ENCODE peak calls at places on chromosome 4, in nine cellular contexts. One of them, this sample, is unnamed. For H3K4me1 and H3K36me3, the result is how much of the 10 kb centered on the place peaks cover.

GRCh38 chr4:67545996-67546356 is 673 bp upstream of the CENPC start:
- DNase-seq in CD4-positive, CD25-positive, alpha-beta regulatory T cell: no peak
- DNase-seq in IMR-90: no peak
- DNase-seq in ovary: no peak
- DNase-seq in stomach: no peak
- DNase-seq in GM23248: no peak
- DNase-seq in uterus: no peak
- DNase-seq in pancreas: no peak
- DNase-seq in astrocyte: no peak
- DNase-seq in this sample: no peak

GRCh38 chr4:92516450-92516849 is 212.7 kb downstream of the GRID2 start:
- DNase-seq in IMR-90: no peak
- DNase-seq in uterus: no peak
- DNase-seq in ovary: no peak
- DNase-seq in stomach: no peak
- DNase-seq in astrocyte: no peak
- DNase-seq in CD4-positive, CD25-positive, alpha-beta regulatory T cell: no peak
- DNase-seq in pancreas: no peak
- DNase-seq in GM23248: no peak
- DNase-seq in this sample: no peak

GRCh38 chr4:78704981-78705757 is 71.0 kb upstream of the BMP2K start:
- DNase-seq in uterus: no peak
- DNase-seq in GM23248: peak
- DNase-seq in stomach: no peak
- DNase-seq in IMR-90: peak
- DNase-seq in pancreas: no peak
- DNase-seq in CD4-positive, CD25-positive, alpha-beta regulatory T cell: no peak
- DNase-seq in astrocyte: peak
- DNase-seq in ovary: no peak
- DNase-seq in this sample: peak

GRCh38 chr4:133186845-133187244 is 37.8 kb downstream of the PCDH10 start:
- DNase-seq in astrocyte: peak
- DNase-seq in stomach: no peak
- DNase-seq in IMR-90: peak
- DNase-seq in GM23248: peak
- DNase-seq in CD4-positive, CD25-positive, alpha-beta regulatory T cell: no peak
- DNase-seq in ovary: no peak
- DNase-seq in uterus: no peak
- DNase-seq in pancreas: no peak
- DNase-seq in this sample: peak

GRCh38 chr4:150140774-150141400 is 62.6 kb downstream of the DCLK2 start:
- DNase-seq in ovary: no peak
- DNase-seq in astrocyte: peak
- DNase-seq in GM23248: peak
- DNase-seq in stomach: no peak
- DNase-seq in uterus: no peak
- DNase-seq in pancreas: no peak
- DNase-seq in CD4-positive, CD25-positive, alpha-beta regulatory T cell: no peak
- DNase-seq in IMR-90: peak
- DNase-seq in this sample: peak

GRCh38 chr4:110705440-110705782 is 82.5 kb upstream of the PITX2 start:
- DNase-seq in ovary: no peak
- DNase-seq in GM23248: no peak
- DNase-seq in astrocyte: no peak
- DNase-seq in uterus: no peak
- DNase-seq in CD4-positive, CD25-positive, alpha-beta regulatory T cell: no peak
- DNase-seq in pancreas: no peak
- DNase-seq in stomach: no peak
- DNase-seq in IMR-90: no peak
- DNase-seq in this sample: no peak

GRCh38 chr4:166498541-166498940 is 625.5 kb downstream of the TLL1 start:
- DNase-seq in CD4-positive, CD25-positive, alpha-beta regulatory T cell: no peak
- DNase-seq in uterus: no peak
- DNase-seq in IMR-90: no peak
- DNase-seq in pancreas: no peak
- DNase-seq in stomach: no peak
- DNase-seq in astrocyte: peak
- DNase-seq in ovary: no peak
- DNase-seq in GM23248: no peak
- DNase-seq in this sample: peak

GRCh38 chr4:110516106-110516922 is 40.4 kb downstream of the ENPEP start:
- DNase-seq in uterus: peak
- DNase-seq in IMR-90: peak
- DNase-seq in GM23248: peak
- DNase-seq in stomach: peak
- DNase-seq in CD4-positive, CD25-positive, alpha-beta regulatory T cell: peak
- DNase-seq in ovary: peak
- DNase-seq in astrocyte: peak
- DNase-seq in pancreas: peak
- DNase-seq in this sample: peak

GRCh38 chr4:181860668-181861067 is 382.5 kb upstream of the TENM3 start:
- DNase-seq in GM23248: no peak
- DNase-seq in astrocyte: peak
- DNase-seq in IMR-90: peak
- DNase-seq in CD4-positive, CD25-positive, alpha-beta regulatory T cell: no peak
- DNase-seq in uterus: no peak
- DNase-seq in stomach: no peak
- DNase-seq in pancreas: no peak
- DNase-seq in ovary: no peak
- DNase-seq in this sample: peak

GRCh38 chr4:1629704-1630093 is 54.4 kb downstream of the FAM53A start:
- DNase-seq in ovary: no peak
- DNase-seq in stomach: no peak
- DNase-seq in pancreas: no peak
- DNase-seq in CD4-positive, CD25-positive, alpha-beta regulatory T cell: no peak
- DNase-seq in IMR-90: no peak
- DNase-seq in GM23248: no peak
- DNase-seq in astrocyte: no peak
- DNase-seq in uterus: no peak
- DNase-seq in this sample: no peak

GRCh38 chr4:185480016-185480732 is 8.6 kb upstream of the CCDC110 start:
- DNase-seq in uterus: no peak
- DNase-seq in astrocyte: no peak
- DNase-seq in CD4-positive, CD25-positive, alpha-beta regulatory T cell: no peak
- DNase-seq in ovary: no peak
- DNase-seq in IMR-90: no peak
- DNase-seq in GM23248: no peak
- DNase-seq in stomach: no peak
- DNase-seq in pancreas: no peak
- DNase-seq in this sample: no peak

GRCh38 chr4:164956766-164957643 is 20.5 kb downstream of the TRIM61 start:
- DNase-seq in astrocyte: peak
- DNase-seq in pancreas: peak
- DNase-seq in uterus: peak
- DNase-seq in stomach: peak
- DNase-seq in CD4-positive, CD25-positive, alpha-beta regulatory T cell: peak
- DNase-seq in ovary: peak
- DNase-seq in GM23248: peak
- DNase-seq in IMR-90: peak
- DNase-seq in this sample: peak

GRCh38 chr4:16165931-16166330 is 60.3 kb downstream of the TAPT1 start:
- DNase-seq in stomach: no peak
- DNase-seq in ovary: no peak
- DNase-seq in IMR-90: no peak
- DNase-seq in astrocyte: no peak
- DNase-seq in GM23248: no peak
- DNase-seq in CD4-positive, CD25-positive, alpha-beta regulatory T cell: no peak
- DNase-seq in pancreas: no peak
- DNase-seq in uterus: no peak
- DNase-seq in this sample: no peak

GRCh38 chr4:55215087-55215486 is 89.7 kb upstream of the KDR start:
- DNase-seq in uterus: no peak
- DNase-seq in stomach: no peak
- DNase-seq in pancreas: no peak
- DNase-seq in GM23248: no peak
- DNase-seq in IMR-90: no peak
- DNase-seq in ovary: no peak
- DNase-seq in astrocyte: no peak
- DNase-seq in CD4-positive, CD25-positive, alpha-beta regulatory T cell: no peak
- DNase-seq in this sample: no peak

GRCh38 chr4:138226351-138226750 is 15.8 kb downstream of the SLC7A11 start:
- DNase-seq in uterus: no peak
- DNase-seq in ovary: no peak
- DNase-seq in GM23248: no peak
- DNase-seq in stomach: no peak
- DNase-seq in pancreas: no peak
- DNase-seq in astrocyte: no peak
- DNase-seq in IMR-90: no peak
- DNase-seq in CD4-positive, CD25-positive, alpha-beta regulatory T cell: no peak
- DNase-seq in this sample: no peak

GRCh38 chr4:138222041-138222440 is 20.1 kb downstream of the SLC7A11 start:
- DNase-seq in IMR-90: peak
- DNase-seq in astrocyte: peak
- DNase-seq in uterus: no peak
- DNase-seq in CD4-positive, CD25-positive, alpha-beta regulatory T cell: no peak
- DNase-seq in stomach: no peak
- DNase-seq in ovary: no peak
- DNase-seq in pancreas: no peak
- DNase-seq in GM23248: peak
- DNase-seq in this sample: peak

GRCh38 chr4:138225477-138225876 is 16.7 kb downstream of the SLC7A11 start:
- DNase-seq in CD4-positive, CD25-positive, alpha-beta regulatory T cell: no peak
- DNase-seq in GM23248: peak
- DNase-seq in stomach: no peak
- DNase-seq in astrocyte: peak
- DNase-seq in pancreas: no peak
- DNase-seq in uterus: no peak
- DNase-seq in ovary: no peak
- DNase-seq in IMR-90: peak
- DNase-seq in this sample: peak

GRCh38 chr4:138223191-138223910 is 18.8 kb downstream of the SLC7A11 start:
- DNase-seq in astrocyte: no peak
- DNase-seq in CD4-positive, CD25-positive, alpha-beta regulatory T cell: no peak
- DNase-seq in GM23248: no peak
- DNase-seq in pancreas: no peak
- DNase-seq in IMR-90: no peak
- DNase-seq in ovary: no peak
- DNase-seq in uterus: no peak
- DNase-seq in stomach: no peak
- DNase-seq in this sample: no peak

DNA sequence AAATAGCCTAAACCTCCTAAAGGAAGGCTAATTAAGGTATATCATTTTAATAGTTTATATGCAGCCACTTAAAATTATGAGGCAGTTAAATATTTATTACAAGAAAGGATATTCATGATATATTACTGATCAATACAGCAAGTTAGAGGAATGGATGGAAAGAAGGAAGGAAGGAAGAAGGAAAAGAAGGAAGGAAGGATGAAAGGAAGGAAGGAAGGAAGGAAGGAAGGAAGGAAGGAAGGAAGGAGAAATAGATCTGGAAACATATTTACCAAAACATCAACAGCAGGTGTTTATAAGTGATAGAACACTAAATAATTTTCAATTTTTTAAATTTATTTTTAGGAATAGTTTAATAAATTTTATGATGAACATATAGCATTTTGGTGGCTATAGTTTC is 17.5 kb downstream of the SLC7A11 start:
- DNase-seq in IMR-90: no peak
- DNase-seq in ovary: no peak
- DNase-seq in astrocyte: no peak
- DNase-seq in stomach: no peak
- DNase-seq in GM23248: no peak
- DNase-seq in pancreas: no peak
- DNase-seq in CD4-positive, CD25-positive, alpha-beta regulatory T cell: no peak
- DNase-seq in uterus: no peak
- DNase-seq in this sample: no peak
- H3K4me1 ChIP-seq in IMR-90: under half
- H3K4me1 ChIP-seq in ovary: under half
- H3K4me1 ChIP-seq in astrocyte: under half
- H3K4me1 ChIP-seq in stomach: under half
- H3K4me1 ChIP-seq in GM23248: under half
- H3K4me1 ChIP-seq in pancreas: under half
- H3K4me1 ChIP-seq in CD4-positive, CD25-positive, alpha-beta regulatory T cell: under half
- H3K4me1 ChIP-seq in uterus: under half
- H3K4me1 ChIP-seq in this sample: under half

GRCh38 chr4:121680571-121680970 is 16.2 kb downstream of the ANXA5 start:
- DNase-seq in pancreas: no peak
- DNase-seq in IMR-90: no peak
- DNase-seq in CD4-positive, CD25-positive, alpha-beta regulatory T cell: no peak
- DNase-seq in GM23248: no peak
- DNase-seq in stomach: no peak
- DNase-seq in astrocyte: no peak
- DNase-seq in uterus: no peak
- DNase-seq in ovary: no peak
- DNase-seq in this sample: no peak
- H3K36me3 ChIP-seq in pancreas: half or more
- H3K36me3 ChIP-seq in IMR-90: half or more
- H3K36me3 ChIP-seq in CD4-positive, CD25-positive, alpha-beta regulatory T cell: half or more
- H3K36me3 ChIP-seq in GM23248: half or more
- H3K36me3 ChIP-seq in stomach: half or more
- H3K36me3 ChIP-seq in astrocyte: half or more
- H3K36me3 ChIP-seq in uterus: under half
- H3K36me3 ChIP-seq in ovary: under half
- H3K36me3 ChIP-seq in this sample: half or more

GRCh38 chr4:75308049-75308448 is 206.2 kb downstream of the RCHY1 start:
- DNase-seq in pancreas: no peak
- DNase-seq in stomach: no peak
- DNase-seq in GM23248: no peak
- DNase-seq in IMR-90: no peak
- DNase-seq in astrocyte: no peak
- DNase-seq in ovary: no peak
- DNase-seq in uterus: no peak
- DNase-seq in CD4-positive, CD25-positive, alpha-beta regulatory T cell: no peak
- DNase-seq in this sample: no peak

GRCh38 chr4:75306496-75306895 is 207.7 kb downstream of the RCHY1 start:
- DNase-seq in uterus: no peak
- DNase-seq in pancreas: no peak
- DNase-seq in GM23248: no peak
- DNase-seq in ovary: no peak
- DNase-seq in CD4-positive, CD25-positive, alpha-beta regulatory T cell: no peak
- DNase-seq in stomach: no peak
- DNase-seq in IMR-90: no peak
- DNase-seq in astrocyte: no peak
- DNase-seq in this sample: no peak

DNA sequence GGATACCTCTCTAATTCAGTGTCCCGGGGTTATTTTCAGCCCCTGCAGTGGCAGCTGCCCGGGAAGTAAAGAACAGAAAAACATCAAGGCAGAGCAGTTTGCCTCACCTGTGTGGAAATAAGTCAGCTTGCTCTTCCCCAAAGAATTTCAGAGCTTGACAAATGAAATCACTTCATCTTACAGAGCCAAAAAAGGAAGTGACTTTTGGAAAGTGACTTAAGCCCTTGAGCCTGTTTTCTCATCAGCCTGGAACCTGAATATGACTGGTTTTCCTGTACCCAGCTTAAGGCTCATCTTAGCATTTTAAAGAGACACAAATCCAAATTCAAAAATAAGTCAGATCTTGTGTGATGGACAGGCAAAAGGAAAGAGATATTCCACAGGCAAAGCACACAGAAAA is 211.6 kb downstream of the RCHY1 start:
- DNase-seq in stomach: no peak
- DNase-seq in IMR-90: no peak
- DNase-seq in pancreas: no peak
- DNase-seq in GM23248: no peak
- DNase-seq in CD4-positive, CD25-positive, alpha-beta regulatory T cell: no peak
- DNase-seq in uterus: no peak
- DNase-seq in astrocyte: no peak
- DNase-seq in ovary: no peak
- DNase-seq in this sample: no peak
- H3K4me3 ChIP-seq in stomach: no peak
- H3K4me3 ChIP-seq in IMR-90: no peak
- H3K4me3 ChIP-seq in pancreas: no peak
- H3K4me3 ChIP-seq in GM23248: no peak
- H3K4me3 ChIP-seq in CD4-positive, CD25-positive, alpha-beta regulatory T cell: no peak
- H3K4me3 ChIP-seq in uterus: no peak
- H3K4me3 ChIP-seq in astrocyte: no peak
- H3K4me3 ChIP-seq in ovary: no peak
- H3K4me3 ChIP-seq in this sample: no peak

GRCh38 chr4:125393825-125394224 is 79.1 kb downstream of the FAT4 start:
- DNase-seq in pancreas: no peak
- DNase-seq in astrocyte: no peak
- DNase-seq in GM23248: no peak
- DNase-seq in CD4-positive, CD25-positive, alpha-beta regulatory T cell: no peak
- DNase-seq in ovary: no peak
- DNase-seq in uterus: no peak
- DNase-seq in stomach: no peak
- DNase-seq in IMR-90: no peak
- DNase-seq in this sample: peak
- H3K4me1 ChIP-seq in pancreas: under half
- H3K4me1 ChIP-seq in astrocyte: under half
- H3K4me1 ChIP-seq in GM23248: under half
- H3K4me1 ChIP-seq in CD4-positive, CD25-positive, alpha-beta regulatory T cell: under half
- H3K4me1 ChIP-seq in ovary: under half
- H3K4me1 ChIP-seq in uterus: under half
- H3K4me1 ChIP-seq in stomach: under half
- H3K4me1 ChIP-seq in IMR-90: under half
- H3K4me1 ChIP-seq in this sample: half or more